ENCODE peak calls at places on chromosomes 11 and 22, in five cellular contexts. K, B, G, N and X are unnamed samples.

GRCh38 chr11:117026593-117027330 is 71.5 kb downstream of the SIK3 start:
- DNase-seq in K (no peak), B (peak; percentile 71), G (no peak), N (peak; percentile 24), X (no peak)

GRCh38 chr11:116701297-116701801 is 71.4 kb downstream of the BUD13 start:
- DNase-seq in K (no peak), B (no peak), G (no peak), N (no peak), X (no peak)

GRCh38 chr11:84558085-84558905 is 1068.8 kb downstream of the DLG2 start:
- DNase-seq in K (peak; percentile 67), B (peak; percentile 64), G (no peak), N (peak; percentile 26), X (no peak)

GRCh38 chr22:36052505-36052941 is 23.9 kb upstream of the RBFOX2 start:
- DNase-seq in K (no peak), B (no peak), G (no peak), N (peak; percentile 15), X (no peak)

GRCh38 chr22:47171441-47172221 is 409.2 kb downstream of the TBC1D22A start:
- DNase-seq in K (no peak), B (no peak), G (no peak), N (no peak), X (peak; percentile 14)

GRCh38 chr22:31618471-31619176 is 43.4 kb downstream of the PISD start:
- DNase-seq in K (no peak), B (no peak), G (no peak), N (no peak), X (no peak)

GRCh38 chr11:2551131-2551530 is 106.3 kb downstream of the KCNQ1 start:
- DNase-seq in K (no peak), B (no peak), G (no peak), N (no peak), X (no peak)

GRCh38 chr11:58926251-58926650 is 13.0 kb upstream of the GLYATL1 start:
- DNase-seq in K (no peak), B (peak; percentile 17), G (no peak), N (no peak), X (no peak)

GRCh38 chr11:125428486-125429173 is 67.4 kb downstream of the FEZ1 start:
- DNase-seq in K (no peak), B (no peak), G (no peak), N (no peak), X (no peak)

GRCh38 chr11:35786188-35786587 is 123.6 kb downstream of the TRIM44 start:
- DNase-seq in K (no peak), B (no peak), G (no peak), N (no peak), X (no peak)